ENCODE peak calls at places on chromosome 13, in four cellular contexts. D, M, O and Y are unnamed samples.

GRCh38 chr13:73335938-73336337 is 277.1 kb downstream of the KLF5 start:
- DNase-seq in D (no peak), M (no peak), O (no peak), Y (no peak)

GRCh38 chr13:37360556-37360955 is 238.0 kb downstream of the POSTN start:
- DNase-seq in D (no peak), M (no peak), O (no peak), Y (no peak)

GRCh38 chr13:20901668-20902437 is 693 bp downstream of the XPO4 start:
- DNase-seq in D (peak; percentile 74), M (no peak), O (no peak), Y (no peak)

GRCh38 chr13:22049384-22049783 is 378.5 kb downstream of the FGF9 start:
- DNase-seq in D (no peak), M (no peak), O (no peak), Y (no peak)

GRCh38 chr13:70634893-70635292 is 526.6 kb upstream of the KLHL1 start:
- DNase-seq in D (no peak), M (no peak), O (no peak), Y (no peak)

GRCh38 chr13:97276862-97277269 is 54.7 kb downstream of the MBNL2 start:
- DNase-seq in D (no peak), M (no peak), O (no peak), Y (no peak)

GRCh38 chr13:23600534-23600933 is 30.3 kb downstream of the TNFRSF19 start:
- DNase-seq in D (no peak), M (no peak), O (no peak), Y (no peak)

GRCh38 chr13:52780092-52780491 is 40.5 kb upstream of the CNMD start:
- DNase-seq in D (no peak), M (no peak), O (no peak), Y (no peak)

GRCh38 chr13:28636677-28637317 is 22.1 kb upstream of the POMP start:
- DNase-seq in D (peak; percentile 75), M (peak; percentile 44), O (peak; percentile 52), Y (peak; percentile 21)

GRCh38 chr13:31093145-31093885 is 68.4 kb downstream of the HSPH1 start:
- DNase-seq in D (no peak), M (no peak), O (no peak), Y (no peak)

GRCh38 chr13:36131215-36131930 is at the start of gene DCLK1:
- DNase-seq in D (peak; percentile 63), M (no peak), O (peak; percentile 29), Y (peak; percentile 23)

GRCh38 chr13:110126391-110126961 is 180.5 kb downstream of the COL4A1 start:
- DNase-seq in D (peak; percentile 70), M (peak; percentile 80), O (no peak), Y (no peak)

GRCh38 chr13:35839746-35840273 is 291.4 kb downstream of the DCLK1 start:
- DNase-seq in D (no peak), M (no peak), O (no peak), Y (no peak)

GRCh38 chr13:48070942-48071341 is 24.0 kb downstream of the MED4 start:
- DNase-seq in D (no peak), M (no peak), O (no peak), Y (no peak)

DNA sequence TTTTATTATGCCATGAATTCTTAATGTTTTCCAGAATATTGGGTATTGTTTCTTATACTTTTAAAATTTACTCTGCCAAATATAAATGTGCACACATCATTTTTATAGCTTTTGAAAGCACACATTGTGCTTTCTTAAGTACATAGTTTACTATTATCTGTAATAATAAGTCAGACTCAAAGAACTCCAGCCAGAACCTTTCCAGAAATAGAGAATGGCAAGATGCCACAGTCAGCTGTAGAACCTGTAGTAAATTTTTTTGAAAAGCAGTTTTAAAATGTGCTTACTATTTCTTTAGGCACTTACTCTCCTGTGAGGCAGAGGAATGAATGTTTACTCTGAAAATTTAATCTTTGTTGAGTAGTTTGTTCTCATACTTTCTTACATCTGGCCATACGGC is 1287.1 kb downstream of the PCDH9 start:
- DNase-seq in D (no peak), M (no peak), O (no peak), Y (no peak)
- H3K27ac ChIP-seq in D (no peak overlapping the region), M (no peak overlapping the region), O (no peak overlapping the region), Y (no peak overlapping the region)

DNA sequence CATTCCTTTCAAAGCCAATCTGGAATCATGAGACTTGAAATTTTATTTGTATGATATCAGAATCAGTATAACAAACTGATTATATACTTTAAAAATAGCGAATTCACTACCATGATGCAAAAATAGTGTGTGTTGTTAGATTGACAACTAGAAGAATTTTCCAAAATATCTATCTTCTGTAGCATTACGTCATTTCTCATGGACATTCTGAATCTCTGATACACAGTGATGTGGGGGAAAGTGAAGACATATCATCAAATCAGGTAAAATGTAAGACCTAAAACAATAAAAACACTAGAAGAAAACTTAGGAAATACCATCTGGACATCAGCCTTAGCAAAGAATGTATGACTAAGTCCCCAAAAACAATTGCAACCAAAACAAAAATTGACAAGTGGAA is 1292.0 kb upstream of the PCDH9 start:
- DNase-seq in D (no peak), M (no peak), O (no peak), Y (no peak)
- H3K27ac ChIP-seq in D (no peak overlapping the region), M (no peak overlapping the region), O (no peak overlapping the region), Y (no peak overlapping the region)

GRCh38 chr13:41962994-41963393 is 2.1 kb upstream of the VWA8 start:
- DNase-seq in D (no peak), M (no peak), O (no peak), Y (no peak)
- H3K27ac ChIP-seq in D (no peak overlapping the region), M (no peak overlapping the region), O (no peak overlapping the region), Y (no peak overlapping the region)

GRCh38 chr13:113528101-113528797 is 37.7 kb upstream of the DCUN1D2 start:
- DNase-seq in D (peak; percentile 71), M (no peak), O (peak; percentile 17), Y (no peak)
- H3K27ac ChIP-seq in D (peak overlapping the region; percentile 62), M (no peak overlapping the region), O (no peak overlapping the region), Y (no peak overlapping the region)

DNA sequence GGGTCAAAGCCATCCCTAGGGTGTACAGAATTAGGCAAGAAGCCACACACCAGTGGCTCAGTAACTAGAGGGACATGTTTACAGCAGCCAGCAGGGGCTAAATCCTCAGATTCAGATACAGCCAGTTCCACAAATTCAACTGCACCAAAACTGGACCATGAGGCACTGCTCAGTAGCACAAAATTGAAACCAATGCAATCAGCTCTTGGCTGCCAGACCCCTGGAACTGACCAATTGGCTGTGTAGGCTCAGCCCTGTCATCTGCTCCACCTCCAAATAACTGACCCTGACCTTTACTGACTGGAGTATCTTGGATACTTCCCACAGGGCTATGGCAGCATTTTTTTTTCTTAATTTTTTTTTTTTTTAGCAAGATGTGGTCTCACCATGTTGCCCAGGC is 226.5 kb downstream of the FOXO1 start:
- DNase-seq in D (no peak), M (no peak), O (no peak), Y (no peak)
- H3K27ac ChIP-seq in D (no peak overlapping the region), M (peak overlapping the region; percentile 64), O (peak overlapping the region; percentile 40), Y (no peak overlapping the region)

DNA sequence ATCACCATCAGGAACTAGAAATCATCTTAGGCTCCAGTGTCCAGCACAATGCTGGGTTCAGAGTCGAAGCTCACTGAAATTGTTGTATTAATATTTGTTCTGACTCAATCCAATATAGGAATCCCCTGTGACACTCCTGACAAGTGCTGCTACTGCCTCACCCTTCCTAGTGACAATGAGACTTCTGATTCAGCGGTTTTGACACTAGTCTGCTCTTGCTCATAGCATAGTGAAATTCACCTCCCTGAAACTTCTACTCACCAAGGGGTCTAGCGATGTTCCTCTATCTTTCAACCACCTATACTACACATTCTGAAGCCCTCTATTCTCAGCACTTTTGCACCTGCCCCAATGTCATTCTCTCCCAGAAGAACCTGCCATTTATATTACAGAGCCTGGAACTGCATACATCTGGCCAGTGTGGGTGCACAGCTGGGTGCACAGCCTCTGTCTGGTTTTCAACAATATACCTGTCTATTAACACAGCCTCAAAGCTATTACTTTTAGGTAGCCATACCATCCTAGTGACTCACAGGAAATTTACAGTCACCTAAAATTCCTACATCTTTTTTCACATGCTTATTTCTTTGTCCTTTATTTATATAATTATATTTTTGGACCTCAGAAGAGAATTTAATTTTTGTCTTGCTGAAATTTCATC is 88.3 kb downstream of the DOCK9 start:
- DNase-seq in D (no peak), M (no peak), O (no peak), Y (no peak)
- H3K27ac ChIP-seq in D (no peak overlapping the region), M (no peak overlapping the region), O (no peak overlapping the region), Y (no peak overlapping the region)